ENCODE peak calls at places on chromosome 21, in ten cellular contexts. U is activated CD8-positive, alpha-beta T cell treated with anti-CD3 and anti-CD28 coated beads for 36 hours; K is HFFc6; C is endothelial cell of umbilical vein; A is pancreas; O is B cell; Q is stomach; Y is body of pancreas; L is CD8-positive, alpha-beta T cell; I is upper lobe of right lung. Z is an unnamed sample.

GRCh38 chr21:46150073-46150472 is 5.3 kb downstream of the FTCD start:
- DNase-seq in U (no peak), K (no peak), C (no peak), A (peak; percentile 28), O (peak; percentile 13), Q (no peak), Y (peak; percentile 3), L (no peak), I (peak; percentile 56), Z (no peak)

GRCh38 chr21:33078907-33079582 is 9.1 kb downstream of the OLIG1 start:
- DNase-seq in U (peak; percentile 73), K (peak; percentile 51), C (no peak), A (no peak), O (no peak), Q (no peak), Y (peak; percentile 50), L (no peak), I (no peak), Z (no peak)

GRCh38 chr21:29166853-29167252 is 36.4 kb downstream of the MAP3K7CL start:
- DNase-seq in U (no peak), K (no peak), C (no peak), A (no peak), O (no peak), Q (no peak), Y (no peak), L (no peak), I (no peak), Z (no peak)

GRCh38 chr21:36483095-36483494 is 3.2 kb upstream of the CLDN14 start:
- DNase-seq in U (no peak), K (no peak), C (no peak), A (no peak), O (no peak), Q (no peak), Y (no peak), L (no peak), I (no peak), Z (no peak)

GRCh38 chr21:39968010-39968409 is 100.8 kb downstream of the PCP4 start:
- DNase-seq in U (no peak), K (no peak), C (no peak), A (no peak), O (no peak), Q (no peak), Y (no peak), L (no peak), I (no peak), Z (no peak)

GRCh38 chr21:42021751-42022430 is 11.7 kb upstream of the ZBTB21 start:
- DNase-seq in U (no peak), K (no peak), C (no peak), A (no peak), O (no peak), Q (no peak), Y (peak; percentile 52), L (no peak), I (no peak), Z (no peak)

GRCh38 chr21:41562101-41563000 is 54.4 kb upstream of the TMPRSS2 start:
- DNase-seq in U (no peak), K (no peak), C (no peak), A (no peak), O (no peak), Q (peak; percentile 81), Y (no peak), L (no peak), I (peak; percentile 79), Z (no peak)

GRCh38 chr21:36980280-36981048 is 14.0 kb upstream of the HLCS start:
- DNase-seq in U (peak; percentile 23), K (no peak), C (peak; percentile 16), A (peak; percentile 73), O (no peak), Q (peak; percentile 52), Y (peak; percentile 71), L (peak; percentile 54), I (peak; percentile 78), Z (no peak)

GRCh38 chr21:26169611-26170470 is 729 bp downstream of the APP start:
- DNase-seq in U (peak; percentile 45), K (peak; percentile 39), C (peak; percentile 59), A (peak; percentile 66), O (no peak), Q (peak; percentile 62), Y (peak; percentile 68), L (peak; percentile 63), I (peak; percentile 82), Z (no peak)

GRCh38 chr21:26167593-26167992 is 3.0 kb downstream of the APP start:
- DNase-seq in U (no peak), K (no peak), C (peak; percentile 46), A (no peak), O (no peak), Q (no peak), Y (no peak), L (no peak), I (no peak), Z (no peak)

GRCh38 chr21:26170471-26171309 is at the start of gene APP:
- DNase-seq in U (peak; percentile 85), K (peak; percentile 64), C (peak; percentile 73), A (peak; percentile 90), O (peak; percentile 79), Q (peak; percentile 91), Y (peak; percentile 91), L (peak; percentile 93), I (peak; percentile 94), Z (peak; percentile 64)

GRCh38 chr21:26171310-26172100 is 935 bp upstream of the APP start:
- DNase-seq in U (no peak), K (no peak), C (no peak), A (no peak), O (no peak), Q (no peak), Y (no peak), L (no peak), I (no peak), Z (no peak)

DNA sequence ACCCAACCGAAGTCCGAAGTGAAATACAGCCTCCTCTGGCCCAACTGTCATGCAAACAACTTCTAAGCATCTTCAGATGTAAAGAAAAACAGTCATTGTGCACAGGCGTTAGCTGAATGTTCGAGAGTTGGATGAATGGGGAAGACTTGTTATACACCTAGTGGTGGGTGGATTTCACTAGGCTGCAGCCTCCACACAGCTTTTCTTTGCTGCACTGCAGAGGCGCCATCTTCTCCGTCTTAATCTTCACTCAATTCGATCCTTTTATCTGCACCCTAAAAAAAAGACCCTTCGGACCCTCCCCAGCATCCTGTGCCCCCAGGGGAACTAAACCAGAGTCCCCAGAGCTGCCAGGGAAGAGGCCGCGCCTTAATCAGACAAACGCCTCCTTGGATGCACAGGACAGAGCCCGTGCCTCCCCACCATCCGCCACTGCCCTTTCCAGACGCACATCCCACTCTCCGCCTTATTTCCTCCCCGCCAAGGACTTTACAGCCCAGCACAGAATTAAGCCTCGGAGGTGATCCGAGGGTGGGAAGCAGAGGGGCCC is 1.4 kb downstream of the APP start:
- DNase-seq in U (peak; percentile 53), K (peak; percentile 57), C (peak; percentile 76), A (no peak), O (peak; percentile 45), Q (peak; percentile 51), Y (peak; percentile 62), L (peak; percentile 59), I (no peak), Z (no peak)
- TF ChIP-seq CTCF in U (peak; percentile 38), K (peak; percentile 68), C (no peak), A (peak; percentile 20), O (peak; percentile 41), Q (no peak), Y (no peak), L (peak; percentile 55), I (peak; percentile 24), Z (no peak)

GRCh38 chr21:26095131-26095530 is 75.4 kb downstream of the APP start:
- DNase-seq in U (no peak), K (no peak), C (no peak), A (no peak), O (no peak), Q (no peak), Y (no peak), L (no peak), I (no peak), Z (no peak)

GRCh38 chr21:26093094-26093493 is 77.5 kb downstream of the APP start:
- DNase-seq in U (no peak), K (peak; percentile 35), C (no peak), A (no peak), O (no peak), Q (no peak), Y (no peak), L (no peak), I (no peak), Z (no peak)

GRCh38 chr21:26089730-26090129 is 80.8 kb downstream of the APP start:
- DNase-seq in U (no peak), K (no peak), C (no peak), A (no peak), O (no peak), Q (no peak), Y (no peak), L (no peak), I (no peak), Z (no peak)

GRCh38 chr21:26087223-26087918 is 83.2 kb downstream of the APP start:
- DNase-seq in U (no peak), K (no peak), C (no peak), A (no peak), O (no peak), Q (no peak), Y (no peak), L (no peak), I (no peak), Z (no peak)

DNA sequence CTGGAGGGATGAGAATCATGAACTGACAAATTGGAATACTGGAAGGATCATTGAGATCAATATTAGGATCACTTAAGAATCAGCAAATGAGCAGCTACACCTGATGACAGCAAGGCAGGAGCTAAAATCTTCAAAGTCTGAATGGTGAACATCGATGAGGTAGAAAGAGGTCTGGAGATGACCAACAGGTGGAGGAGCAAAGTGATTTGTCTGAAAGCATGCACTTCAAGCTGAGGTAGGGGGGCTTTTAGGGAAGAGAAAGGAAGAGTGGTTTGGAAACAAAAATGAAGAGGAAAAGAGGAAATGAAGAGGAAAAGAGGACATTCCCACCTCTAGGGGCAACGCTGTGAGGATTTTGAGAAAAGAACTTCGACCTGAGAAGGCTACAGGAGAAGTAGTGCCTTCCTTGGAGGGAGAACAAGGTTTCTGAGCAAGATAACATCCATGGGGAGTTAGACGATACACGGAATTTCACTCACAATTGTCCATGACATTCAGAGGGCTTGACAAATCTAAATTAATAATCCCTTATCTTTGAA is 79.0 kb downstream of the APP start:
- DNase-seq in U (no peak), K (no peak), C (no peak), A (no peak), O (no peak), Q (no peak), Y (no peak), L (no peak), I (no peak), Z (no peak)
- TF ChIP-seq CTCF in U (no peak), K (peak; percentile 58), C (no peak), A (no peak), O (no peak), Q (no peak), Y (no peak), L (no peak), I (no peak), Z (no peak)

DNA sequence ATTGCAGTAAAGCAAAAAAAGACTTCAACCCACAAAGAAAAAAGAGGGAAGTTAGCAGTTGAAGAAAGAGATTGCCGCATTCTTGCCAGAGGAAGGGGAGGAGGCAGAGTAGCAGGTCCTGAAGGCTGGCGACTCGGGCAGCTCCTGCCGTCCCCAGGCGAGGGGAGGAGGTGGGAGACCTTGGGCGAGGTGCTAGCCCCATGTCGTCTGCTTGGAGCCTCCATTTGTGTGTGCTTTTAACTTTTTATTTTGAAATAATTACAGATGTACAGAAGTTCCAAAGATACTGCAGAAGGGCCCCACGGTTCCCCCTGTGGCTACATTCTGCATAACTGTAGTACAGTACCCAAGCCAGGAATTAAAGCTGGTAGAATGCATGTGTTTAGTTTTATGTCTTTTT is 6.8 kb downstream of the TRPM2 start:
- DNase-seq in U (no peak), K (no peak), C (no peak), A (no peak), O (no peak), Q (no peak), Y (no peak), L (no peak), I (no peak), Z (no peak)
- TF ChIP-seq CTCF in U (no peak), K (peak; percentile 31), C (no peak), A (no peak), O (peak; percentile 28), Q (no peak), Y (no peak), L (peak; percentile 22), I (peak; percentile 7), Z (no peak)

DNA sequence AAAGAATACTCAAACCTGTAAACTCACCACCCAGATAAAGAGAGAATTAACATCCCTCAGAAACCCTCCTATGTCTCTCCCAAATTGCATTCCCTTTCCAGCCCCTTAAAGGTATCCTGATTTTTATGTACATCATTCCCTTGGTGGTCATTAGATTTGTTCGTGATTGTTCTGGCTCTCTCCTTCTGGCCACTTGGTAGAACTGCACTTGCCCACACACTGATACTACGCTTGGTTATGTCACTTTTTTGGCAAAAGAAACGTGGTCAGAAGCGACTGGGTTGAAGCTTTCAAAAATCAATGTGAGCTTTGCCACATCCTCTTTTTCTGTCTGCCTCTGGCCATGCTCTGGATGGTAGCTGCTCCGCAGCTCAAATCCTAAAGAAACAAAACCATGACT is 76.3 kb downstream of the KRTAP19-8 start:
- DNase-seq in U (no peak), K (no peak), C (no peak), A (no peak), O (no peak), Q (no peak), Y (no peak), L (no peak), I (no peak), Z (no peak)
- TF ChIP-seq CTCF in U (no peak), K (no peak), C (no peak), A (no peak), O (no peak), Q (no peak), Y (no peak), L (no peak), I (peak; percentile 10), Z (no peak)

Z was measured in omental fat pad.